ENCODE peak calls at places on chromosome 15, in seven cellular contexts. S, U, R, M, Z, Q and V are unnamed samples.

GRCh38 chr15:58472821-58473581 is 41.2 kb downstream of the LIPC start:
- DNase-seq in S (no peak), U (peak), R (peak), M (no peak), Z (no peak), Q (peak), V (no peak)

GRCh38 chr15:80709542-80709941 is 14.4 kb downstream of the ABHD17C start:
- DNase-seq in S (no peak), U (peak), R (no peak), M (no peak), Z (no peak), Q (no peak), V (no peak)

GRCh38 chr15:90141646-90142045 is 39.4 kb upstream of the IDH2 start:
- DNase-seq in S (peak), U (no peak), R (peak), M (no peak), Z (no peak), Q (peak), V (peak)

GRCh38 chr15:64634020-64634419 is 141.4 kb downstream of the RBPMS2 start:
- DNase-seq in S (no peak), U (no peak), R (no peak), M (no peak), Z (no peak), Q (peak), V (no peak)

GRCh38 chr15:76401285-76401684 is 64.7 kb downstream of the ISL2 start:
- DNase-seq in S (peak), U (peak), R (no peak), M (no peak), Z (peak), Q (no peak), V (no peak)

GRCh38 chr15:24862726-24863521 is 91.9 kb upstream of the SNRPN start:
- DNase-seq in S (no peak), U (peak), R (no peak), M (no peak), Z (peak), Q (peak), V (no peak)

GRCh38 chr15:46059921-46060565 is 425.2 kb downstream of the SQOR start:
- DNase-seq in S (no peak), U (no peak), R (no peak), M (no peak), Z (no peak), Q (no peak), V (no peak)

GRCh38 chr15:82851981-82852511 is 42.6 kb downstream of the WHAMM start:
- DNase-seq in S (peak), U (no peak), R (no peak), M (no peak), Z (no peak), Q (peak), V (peak)

GRCh38 chr15:100279446-100279845 is 62.3 kb downstream of the ADAMTS17 start:
- DNase-seq in S (no peak), U (no peak), R (peak), M (no peak), Z (no peak), Q (no peak), V (no peak)

GRCh38 chr15:82569834-82570233 is 29.6 kb upstream of the RPS17 start:
- DNase-seq in S (no peak), U (no peak), R (no peak), M (no peak), Z (no peak), Q (no peak), V (no peak)

GRCh38 chr15:32898991-32899613 is 181.3 kb downstream of the GREM1 start:
- DNase-seq in S (no peak), U (no peak), R (no peak), M (no peak), Z (no peak), Q (no peak), V (no peak)

GRCh38 chr15:85016275-85016674 is 34.6 kb downstream of the PDE8A start:
- DNase-seq in S (no peak), U (no peak), R (no peak), M (no peak), Z (no peak), Q (no peak), V (no peak)

GRCh38 chr15:60923925-60924324 is 305.2 kb downstream of the RORA start:
- DNase-seq in S (no peak), U (no peak), R (no peak), M (no peak), Z (no peak), Q (no peak), V (no peak)

GRCh38 chr15:98745179-98745578 is 96.8 kb downstream of the IGF1R start:
- DNase-seq in S (no peak), U (peak), R (no peak), M (no peak), Z (no peak), Q (no peak), V (no peak)

GRCh38 chr15:68615301-68615700 is 36.5 kb downstream of the CORO2B start:
- DNase-seq in S (no peak), U (no peak), R (no peak), M (no peak), Z (no peak), Q (no peak), V (no peak)

GRCh38 chr15:101049282-101049681 is 130.1 kb downstream of the LRRK1 start:
- DNase-seq in S (no peak), U (no peak), R (no peak), M (peak), Z (no peak), Q (no peak), V (no peak)

GRCh38 chr15:101250931-101251829 is 668 bp downstream of the CHSY1 start:
- DNase-seq in S (peak), U (peak), R (no peak), M (no peak), Z (peak), Q (no peak), V (no peak)

GRCh38 chr15:83106994-83107840 is at the start of gene TM6SF1:
- DNase-seq in S (no peak), U (no peak), R (no peak), M (no peak), Z (peak), Q (no peak), V (no peak)

DNA sequence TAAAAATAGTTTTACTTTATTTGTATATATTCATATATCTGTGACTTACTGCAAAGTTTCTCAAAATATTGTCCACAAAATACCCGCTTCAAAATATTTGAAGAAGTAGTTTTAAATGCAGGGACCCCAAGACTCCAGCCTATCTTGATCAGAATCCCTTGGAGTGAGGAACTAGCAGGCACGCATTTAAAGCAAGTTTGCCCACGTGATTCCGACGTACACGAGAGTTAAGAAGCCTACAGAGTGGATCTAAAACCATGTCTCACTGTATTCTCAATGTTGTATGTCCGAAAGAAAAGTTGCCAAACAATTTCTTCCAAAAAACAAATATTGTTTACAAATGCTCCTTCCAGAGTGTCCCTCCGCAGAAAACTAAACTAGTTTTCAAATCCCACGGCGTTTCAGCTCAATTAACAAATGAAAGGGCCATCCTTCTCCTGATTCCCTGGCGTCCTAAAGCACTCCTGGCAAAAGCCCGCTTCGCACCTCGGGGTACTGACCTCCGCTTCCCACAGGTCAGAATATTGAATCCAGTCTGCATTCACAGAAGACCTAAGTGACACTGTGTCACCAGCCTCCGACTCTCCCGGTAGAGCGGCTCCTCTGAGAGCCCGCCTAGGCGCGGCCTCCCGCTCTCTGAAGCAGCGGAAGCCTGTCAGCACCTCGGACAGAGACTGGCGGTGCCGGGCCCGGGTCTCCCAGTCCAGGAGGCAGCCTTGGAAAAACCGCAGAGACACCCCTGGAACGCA is 1.5 kb downstream of the GABRB3 start:
- DNase-seq in S (no peak), U (peak), R (no peak), M (peak), Z (peak), Q (no peak), V (no peak)
- H3K4me3 ChIP-seq in S (no peak), U (no peak), R (no peak), M (peak), Z (peak), Q (no peak), V (no peak)

GRCh38 chr15:62708470-62708869 is 334.1 kb upstream of the TPM1 start:
- DNase-seq in S (no peak), U (no peak), R (no peak), M (no peak), Z (no peak), Q (no peak), V (no peak)

GRCh38 chr15:62709261-62709660 is 333.3 kb upstream of the TPM1 start:
- DNase-seq in S (no peak), U (no peak), R (no peak), M (no peak), Z (no peak), Q (no peak), V (no peak)

GRCh38 chr15:62711691-62712454 is 330.7 kb upstream of the TPM1 start:
- DNase-seq in S (peak), U (peak), R (no peak), M (no peak), Z (no peak), Q (peak), V (peak)

GRCh38 chr15:62706361-62706760 is 336.2 kb upstream of the TPM1 start:
- DNase-seq in S (peak), U (peak), R (peak), M (no peak), Z (no peak), Q (no peak), V (peak)
- TF ChIP-seq CTCF in S (no peak), U (peak), R (no peak), M (peak), Z (no peak), Q (peak), V (no peak)

DNA sequence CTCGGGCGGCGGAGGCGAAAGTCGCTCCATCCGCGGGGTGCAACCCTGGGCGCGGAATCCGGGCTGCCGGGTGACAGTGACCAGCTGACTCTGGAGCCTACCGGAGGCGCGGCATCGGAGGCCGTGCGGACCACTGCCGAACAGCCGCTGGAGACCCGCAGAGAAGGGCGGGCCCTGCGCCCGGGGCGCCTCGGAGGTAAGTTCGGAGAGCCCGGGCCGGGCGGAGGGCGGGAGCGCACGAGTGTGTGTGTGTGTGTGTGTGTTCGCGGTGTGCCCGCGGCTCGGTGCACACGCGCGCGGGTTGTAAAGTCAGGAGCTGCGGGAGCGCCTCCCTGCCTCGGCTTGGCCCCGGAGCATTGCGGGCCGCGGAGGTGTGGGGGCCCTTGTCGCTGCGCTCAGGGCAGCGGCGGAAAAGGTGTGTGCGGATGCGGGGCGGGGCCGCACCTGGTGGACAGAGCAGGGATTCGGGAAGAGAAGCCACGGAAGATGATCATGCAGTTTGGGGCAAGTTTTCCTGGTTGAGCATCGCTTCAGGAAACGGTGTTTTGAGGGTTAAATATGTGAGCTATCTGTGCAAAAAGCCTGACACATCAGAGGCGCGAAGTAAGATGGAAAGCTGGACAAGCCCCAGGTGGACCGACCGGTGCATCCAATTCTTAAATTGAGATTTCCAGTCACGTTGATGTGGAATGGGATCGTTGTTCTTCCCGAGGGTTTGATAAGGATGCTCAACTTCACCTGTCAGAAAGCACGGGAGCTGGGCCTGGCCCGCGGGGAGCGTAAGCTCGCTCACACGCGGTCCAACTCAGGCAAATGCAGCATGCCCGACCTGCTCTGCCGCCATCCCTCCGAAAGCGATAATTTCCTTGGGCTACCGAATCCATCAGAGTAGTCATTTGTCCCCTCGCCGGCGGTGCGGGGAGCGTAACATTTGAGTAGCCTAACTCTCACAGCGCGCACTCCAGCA is 492 bp downstream of the MINAR1 start:
- DNase-seq in S (no peak), U (peak), R (peak), M (no peak), Z (no peak), Q (no peak), V (peak)
- H3K4me3 ChIP-seq in S (peak), U (peak), R (peak), M (peak), Z (peak), Q (peak), V (peak)

DNA sequence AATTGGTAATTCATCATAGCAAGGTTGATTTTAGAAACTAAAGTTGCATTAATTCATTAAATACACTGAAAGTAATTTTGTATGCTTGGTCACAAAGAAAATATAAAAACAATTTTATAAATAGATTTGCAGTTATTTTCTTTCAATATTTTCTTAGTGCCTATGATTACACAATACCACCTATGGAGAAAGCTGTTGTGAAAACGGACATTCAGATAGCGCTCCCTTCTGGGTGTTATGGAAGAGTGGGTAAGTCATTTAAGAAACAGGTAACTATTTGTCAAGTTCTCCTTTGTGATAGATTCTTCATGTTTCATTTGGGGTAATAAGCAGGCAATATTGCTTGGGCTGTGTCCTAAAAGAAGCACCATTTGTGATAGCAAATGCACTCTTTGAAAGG is 3.0 kb downstream of the DUT start:
- DNase-seq in S (no peak), U (peak), R (no peak), M (no peak), Z (no peak), Q (no peak), V (no peak)
- TF ChIP-seq CTCF in S (no peak), U (no peak), R (no peak), M (no peak), Z (no peak), Q (no peak), V (no peak)

GRCh38 chr15:66734961-66735908 is 33.2 kb downstream of the SMAD6 start:
- DNase-seq in S (peak), U (no peak), R (no peak), M (no peak), Z (no peak), Q (no peak), V (peak)

GRCh38 chr15:66735909-66736305 is 33.9 kb downstream of the SMAD6 start:
- DNase-seq in S (no peak), U (no peak), R (peak), M (peak), Z (no peak), Q (no peak), V (peak)

GRCh38 chr15:66730168-66731014 is 28.4 kb downstream of the SMAD6 start:
- DNase-seq in S (peak), U (peak), R (no peak), M (no peak), Z (no peak), Q (peak), V (peak)

GRCh38 chr15:66737243-66738010 is 35.4 kb downstream of the SMAD6 start:
- DNase-seq in S (no peak), U (no peak), R (no peak), M (no peak), Z (no peak), Q (no peak), V (no peak)

DNA sequence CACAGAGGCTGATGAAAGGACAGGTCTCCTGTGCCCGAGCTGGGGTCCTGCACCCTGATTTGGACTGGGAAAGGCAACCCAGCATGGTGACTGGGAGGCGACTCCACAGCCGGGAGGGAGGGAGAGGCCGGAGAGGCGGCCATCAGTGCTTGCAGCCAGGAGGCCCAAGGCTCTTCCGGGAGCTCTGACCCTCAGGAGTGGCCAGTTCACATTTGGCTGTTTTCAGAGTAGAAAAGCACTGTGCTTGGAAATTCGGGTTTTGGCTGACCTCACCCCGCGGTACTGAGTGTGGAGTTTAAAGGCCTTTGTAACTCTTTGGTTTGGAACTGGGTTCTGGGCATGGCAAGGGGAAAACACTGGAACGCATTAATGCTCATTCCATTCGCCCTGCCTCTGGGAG is 31.9 kb downstream of the SMAD6 start:
- DNase-seq in S (no peak), U (no peak), R (peak), M (peak), Z (no peak), Q (no peak), V (peak)
- H3K4me3 ChIP-seq in S (no peak), U (no peak), R (no peak), M (no peak), Z (no peak), Q (no peak), V (no peak)

GRCh38 chr15:51750942-51751686 is at the start of gene TMOD2:
- DNase-seq in S (no peak), U (peak), R (peak), M (peak), Z (peak), Q (peak), V (peak)

GRCh38 chr15:51752918-51753317 is 1.5 kb downstream of the TMOD2 start:
- DNase-seq in S (no peak), U (no peak), R (no peak), M (no peak), Z (no peak), Q (no peak), V (no peak)

GRCh38 chr15:51751687-51752683 is 588 bp downstream of the TMOD2 start:
- DNase-seq in S (no peak), U (peak), R (peak), M (peak), Z (peak), Q (peak), V (no peak)

GRCh38 chr15:51750186-51750585 is 1.2 kb upstream of the TMOD2 start:
- DNase-seq in S (no peak), U (no peak), R (no peak), M (no peak), Z (no peak), Q (no peak), V (no peak)

GRCh38 chr15:51749307-51749706 is 2.1 kb upstream of the TMOD2 start:
- DNase-seq in S (no peak), U (no peak), R (no peak), M (no peak), Z (no peak), Q (no peak), V (no peak)
- TF ChIP-seq CTCF in S (no peak), U (no peak), R (no peak), M (no peak), Z (no peak), Q (no peak), V (no peak)

DNA sequence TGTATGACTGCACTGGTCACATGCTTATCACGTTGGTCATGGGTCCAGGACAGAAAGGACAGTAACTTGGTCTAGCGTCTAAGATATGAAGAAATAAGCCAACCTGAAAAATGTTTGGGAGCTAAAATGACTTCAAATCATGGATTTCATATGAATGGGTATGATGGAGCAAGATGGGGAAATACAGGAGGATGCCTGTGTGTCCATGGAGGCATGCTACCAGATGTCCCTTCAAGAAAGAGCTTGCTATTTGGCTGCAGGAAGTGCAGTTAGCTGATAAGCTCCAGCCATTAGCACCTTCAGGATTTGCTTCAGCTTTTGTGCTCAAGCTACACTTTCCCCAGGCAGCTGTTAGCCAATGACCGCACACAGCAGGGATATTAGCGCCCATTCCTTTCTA is 164.6 kb upstream of the THBS1 start:
- DNase-seq in S (no peak), U (no peak), R (no peak), M (no peak), Z (no peak), Q (no peak), V (no peak)
- H3K4me3 ChIP-seq in S (no peak), U (no peak), R (no peak), M (no peak), Z (no peak), Q (no peak), V (no peak)